ENCODE peak calls at places on chromosome 17, in seven cellular contexts. One of them, this sample, is unnamed.
A peak's percentile ranks its signal among the peaks of the same experiment; 100 is the strongest.

GRCh38 chr17:55284944-55285339 is 20.2 kb downstream of the HLF start:
- DNase-seq in ascending aorta: no peak
- DNase-seq in ovary: no peak
- DNase-seq in GM23338: no peak
- DNase-seq in IMR-90: no peak
- DNase-seq in RWPE1: no peak
- DNase-seq in endothelial cell of umbilical vein: no peak
- DNase-seq in this sample: no peak

GRCh38 chr17:69336996-69337395 is 10.1 kb upstream of the ABCA5 start:
- DNase-seq in ascending aorta: no peak
- DNase-seq in ovary: no peak
- DNase-seq in GM23338: no peak
- DNase-seq in IMR-90: no peak
- DNase-seq in RWPE1: no peak
- DNase-seq in endothelial cell of umbilical vein: no peak
- DNase-seq in this sample: no peak

GRCh38 chr17:47693667-47694017 is 319 bp upstream of the TBKBP1 start:
- DNase-seq in ascending aorta: no peak
- DNase-seq in ovary: peak; percentile 74
- DNase-seq in GM23338: no peak
- DNase-seq in IMR-90: no peak
- DNase-seq in RWPE1: no peak
- DNase-seq in endothelial cell of umbilical vein: no peak
- DNase-seq in this sample: peak; percentile 89

GRCh38 chr17:61833536-61834203 is 29.7 kb downstream of the BRIP1 start:
- DNase-seq in ascending aorta: no peak
- DNase-seq in ovary: no peak
- DNase-seq in GM23338: peak; percentile 19
- DNase-seq in IMR-90: peak; percentile 76
- DNase-seq in RWPE1: peak; percentile 76
- DNase-seq in endothelial cell of umbilical vein: peak; percentile 18
- DNase-seq in this sample: no peak

GRCh38 chr17:67542219-67543114 is 165.4 kb downstream of the PITPNC1 start:
- DNase-seq in ascending aorta: no peak
- DNase-seq in ovary: no peak
- DNase-seq in GM23338: no peak
- DNase-seq in IMR-90: no peak
- DNase-seq in RWPE1: no peak
- DNase-seq in endothelial cell of umbilical vein: no peak
- DNase-seq in this sample: no peak

GRCh38 chr17:82105882-82106696 is 8.1 kb upstream of the FASN start:
- DNase-seq in ascending aorta: no peak
- DNase-seq in ovary: peak; percentile 42
- DNase-seq in GM23338: peak; percentile 89
- DNase-seq in IMR-90: peak; percentile 37
- DNase-seq in RWPE1: peak; percentile 67
- DNase-seq in endothelial cell of umbilical vein: no peak
- DNase-seq in this sample: peak; percentile 58

GRCh38 chr17:76370261-76370993 is 14.0 kb upstream of the SPHK1 start:
- DNase-seq in ascending aorta: peak; percentile 50
- DNase-seq in ovary: peak; percentile 67
- DNase-seq in GM23338: peak; percentile 62
- DNase-seq in IMR-90: peak; percentile 98
- DNase-seq in RWPE1: peak; percentile 79
- DNase-seq in endothelial cell of umbilical vein: peak; percentile 92
- DNase-seq in this sample: peak; percentile 93

GRCh38 chr17:31858647-31859486 is at the start of gene COPRS:
- DNase-seq in ascending aorta: peak; percentile 53
- DNase-seq in ovary: peak; percentile 93
- DNase-seq in GM23338: peak; percentile 94
- DNase-seq in IMR-90: peak; percentile 81
- DNase-seq in RWPE1: peak; percentile 93
- DNase-seq in endothelial cell of umbilical vein: peak; percentile 78
- DNase-seq in this sample: peak; percentile 93

GRCh38 chr17:80789356-80789902 is 202.2 kb upstream of the CHMP6 start:
- DNase-seq in ascending aorta: no peak
- DNase-seq in ovary: no peak
- DNase-seq in GM23338: no peak
- DNase-seq in IMR-90: peak; percentile 97
- DNase-seq in RWPE1: peak; percentile 68
- DNase-seq in endothelial cell of umbilical vein: peak; percentile 94
- DNase-seq in this sample: peak; percentile 87

GRCh38 chr17:57915532-57915931 is 39.7 kb downstream of the CUEDC1 start:
- DNase-seq in ascending aorta: no peak
- DNase-seq in ovary: no peak
- DNase-seq in GM23338: no peak
- DNase-seq in IMR-90: peak; percentile 28
- DNase-seq in RWPE1: no peak
- DNase-seq in endothelial cell of umbilical vein: no peak
- DNase-seq in this sample: peak; percentile 38

GRCh38 chr17:70314506-70314905 is 145.2 kb downstream of the KCNJ2 start:
- DNase-seq in ascending aorta: no peak
- DNase-seq in ovary: no peak
- DNase-seq in GM23338: no peak
- DNase-seq in IMR-90: no peak
- DNase-seq in RWPE1: no peak
- DNase-seq in endothelial cell of umbilical vein: no peak
- DNase-seq in this sample: no peak

GRCh38 chr17:4497101-4497824 is 1.4 kb upstream of the SPNS2 start:
- DNase-seq in ascending aorta: peak; percentile 54
- DNase-seq in ovary: no peak
- DNase-seq in GM23338: no peak
- DNase-seq in IMR-90: peak; percentile 52
- DNase-seq in RWPE1: peak; percentile 67
- DNase-seq in endothelial cell of umbilical vein: no peak
- DNase-seq in this sample: no peak

GRCh38 chr17:44198721-44199552 is 747 bp downstream of the ATXN7L3 start:
- DNase-seq in ascending aorta: no peak
- DNase-seq in ovary: peak; percentile 79
- DNase-seq in GM23338: peak; percentile 82
- DNase-seq in IMR-90: peak; percentile 28
- DNase-seq in RWPE1: peak; percentile 88
- DNase-seq in endothelial cell of umbilical vein: peak; percentile 52
- DNase-seq in this sample: peak; percentile 81

GRCh38 chr17:31537558-31537957 is 146.1 kb downstream of the RAB11FIP4 start:
- DNase-seq in ascending aorta: no peak
- DNase-seq in ovary: peak; percentile 74
- DNase-seq in GM23338: no peak
- DNase-seq in IMR-90: peak; percentile 62
- DNase-seq in RWPE1: no peak
- DNase-seq in endothelial cell of umbilical vein: no peak
- DNase-seq in this sample: no peak

GRCh38 chr17:58527949-58528348 is 13.5 kb upstream of the MTMR4 start:
- DNase-seq in ascending aorta: no peak
- DNase-seq in ovary: no peak
- DNase-seq in GM23338: no peak
- DNase-seq in IMR-90: peak; percentile 46
- DNase-seq in RWPE1: no peak
- DNase-seq in endothelial cell of umbilical vein: peak; percentile 76
- DNase-seq in this sample: peak; percentile 80

GRCh38 chr17:6170349-6170748 is 100.2 kb downstream of the WSCD1 start:
- DNase-seq in ascending aorta: no peak
- DNase-seq in ovary: no peak
- DNase-seq in GM23338: no peak
- DNase-seq in IMR-90: no peak
- DNase-seq in RWPE1: no peak
- DNase-seq in endothelial cell of umbilical vein: no peak
- DNase-seq in this sample: no peak

GRCh38 chr17:46053911-46054534 is 55.0 kb downstream of the STH start:
- DNase-seq in ascending aorta: no peak
- DNase-seq in ovary: no peak
- DNase-seq in GM23338: no peak
- DNase-seq in IMR-90: peak; percentile 47
- DNase-seq in RWPE1: no peak
- DNase-seq in endothelial cell of umbilical vein: no peak
- DNase-seq in this sample: no peak

GRCh38 chr17:47969975-47970724 is 763 bp upstream of the CDK5RAP3 start:
- DNase-seq in ascending aorta: no peak
- DNase-seq in ovary: no peak
- DNase-seq in GM23338: no peak
- DNase-seq in IMR-90: no peak
- DNase-seq in RWPE1: no peak
- DNase-seq in endothelial cell of umbilical vein: no peak
- DNase-seq in this sample: no peak

GRCh38 chr17:1104222-1104621 is 75.6 kb downstream of the ABR start:
- DNase-seq in ascending aorta: no peak
- DNase-seq in ovary: peak; percentile 61
- DNase-seq in GM23338: no peak
- DNase-seq in IMR-90: no peak
- DNase-seq in RWPE1: no peak
- DNase-seq in endothelial cell of umbilical vein: no peak
- DNase-seq in this sample: peak; percentile 71

GRCh38 chr17:80109713-80110446 is 8.5 kb downstream of the GAA start:
- DNase-seq in ascending aorta: no peak
- DNase-seq in ovary: peak; percentile 31
- DNase-seq in GM23338: no peak
- DNase-seq in IMR-90: no peak
- DNase-seq in RWPE1: peak; percentile 92
- DNase-seq in endothelial cell of umbilical vein: no peak
- DNase-seq in this sample: no peak

GRCh38 chr17:63707151-63707550 is 7.2 kb upstream of the LIMD2 start:
- DNase-seq in ascending aorta: no peak
- DNase-seq in ovary: no peak
- DNase-seq in GM23338: no peak
- DNase-seq in IMR-90: no peak
- DNase-seq in RWPE1: no peak
- DNase-seq in endothelial cell of umbilical vein: no peak
- DNase-seq in this sample: no peak

GRCh38 chr17:52136173-52136572 is 22.3 kb downstream of the CA10 start:
- DNase-seq in ascending aorta: no peak
- DNase-seq in ovary: no peak
- DNase-seq in GM23338: peak; percentile 30
- DNase-seq in IMR-90: no peak
- DNase-seq in RWPE1: no peak
- DNase-seq in endothelial cell of umbilical vein: no peak
- DNase-seq in this sample: no peak

GRCh38 chr17:7626307-7626706 is 1.3 kb downstream of the SAT2 start:
- DNase-seq in ascending aorta: no peak
- DNase-seq in ovary: no peak
- DNase-seq in GM23338: no peak
- DNase-seq in IMR-90: no peak
- DNase-seq in RWPE1: no peak
- DNase-seq in endothelial cell of umbilical vein: no peak
- DNase-seq in this sample: no peak
- H3K27ac ChIP-seq in ascending aorta: no peak overlapping the region
- H3K27ac ChIP-seq in ovary: peak overlapping the region; percentile 97
- H3K27ac ChIP-seq in GM23338: no peak overlapping the region
- H3K27ac ChIP-seq in IMR-90: no peak overlapping the region
- H3K27ac ChIP-seq in RWPE1: peak overlapping the region; percentile 77
- H3K27ac ChIP-seq in endothelial cell of umbilical vein: no peak overlapping the region
- H3K27ac ChIP-seq in this sample: peak overlapping the region; percentile 97

GRCh38 chr17:7329360-7330098 is 394 bp upstream of the NEURL4 start:
- DNase-seq in ascending aorta: peak; percentile 98
- DNase-seq in ovary: peak; percentile 99
- DNase-seq in GM23338: peak; percentile 99
- DNase-seq in IMR-90: peak; percentile 99
- DNase-seq in RWPE1: peak; percentile 98
- DNase-seq in endothelial cell of umbilical vein: peak; percentile 99
- DNase-seq in this sample: peak; percentile 99
- TF ChIP-seq CTCF in ascending aorta: no peak
- TF ChIP-seq CTCF in ovary: no peak
- TF ChIP-seq CTCF in GM23338: no peak
- TF ChIP-seq CTCF in IMR-90: no peak
- TF ChIP-seq CTCF in RWPE1: no peak
- TF ChIP-seq CTCF in endothelial cell of umbilical vein: peak; percentile 6
- TF ChIP-seq CTCF in this sample: no peak

DNA sequence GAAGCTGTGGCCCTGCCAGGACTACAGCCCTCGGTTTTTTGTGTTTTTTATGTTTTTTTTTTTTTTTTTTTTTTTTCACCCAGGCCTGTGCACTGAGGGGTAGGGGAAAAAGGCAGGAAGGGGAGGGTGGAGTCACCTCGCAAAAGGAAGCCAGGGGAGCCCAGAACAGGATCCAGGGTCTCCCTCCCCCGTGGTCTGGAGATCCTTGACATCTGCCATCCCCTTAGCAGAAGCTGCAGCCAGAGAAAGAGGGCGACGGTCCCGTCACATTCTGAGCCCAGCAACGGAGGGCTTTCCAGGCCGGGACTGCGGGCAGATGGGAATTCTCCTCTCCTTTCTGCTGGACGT is 29.1 kb upstream of the PHOSPHO1 start:
- DNase-seq in ascending aorta: no peak
- DNase-seq in ovary: no peak
- DNase-seq in GM23338: no peak
- DNase-seq in IMR-90: no peak
- DNase-seq in RWPE1: no peak
- DNase-seq in endothelial cell of umbilical vein: no peak
- DNase-seq in this sample: no peak
- H3K27ac ChIP-seq in ascending aorta: peak overlapping the region; percentile 79
- H3K27ac ChIP-seq in ovary: no peak overlapping the region
- H3K27ac ChIP-seq in GM23338: no peak overlapping the region
- H3K27ac ChIP-seq in IMR-90: no peak overlapping the region
- H3K27ac ChIP-seq in RWPE1: no peak overlapping the region
- H3K27ac ChIP-seq in endothelial cell of umbilical vein: peak overlapping the region; percentile 85
- H3K27ac ChIP-seq in this sample: no peak overlapping the region

GRCh38 chr17:77882040-77882439 is 76.5 kb upstream of the TNRC6C start:
- DNase-seq in ascending aorta: no peak
- DNase-seq in ovary: no peak
- DNase-seq in GM23338: no peak
- DNase-seq in IMR-90: no peak
- DNase-seq in RWPE1: no peak
- DNase-seq in endothelial cell of umbilical vein: no peak
- DNase-seq in this sample: no peak
- TF ChIP-seq CTCF in ascending aorta: no peak
- TF ChIP-seq CTCF in ovary: no peak
- TF ChIP-seq CTCF in GM23338: no peak
- TF ChIP-seq CTCF in IMR-90: no peak
- TF ChIP-seq CTCF in RWPE1: no peak
- TF ChIP-seq CTCF in endothelial cell of umbilical vein: no peak
- TF ChIP-seq CTCF in this sample: no peak

DNA sequence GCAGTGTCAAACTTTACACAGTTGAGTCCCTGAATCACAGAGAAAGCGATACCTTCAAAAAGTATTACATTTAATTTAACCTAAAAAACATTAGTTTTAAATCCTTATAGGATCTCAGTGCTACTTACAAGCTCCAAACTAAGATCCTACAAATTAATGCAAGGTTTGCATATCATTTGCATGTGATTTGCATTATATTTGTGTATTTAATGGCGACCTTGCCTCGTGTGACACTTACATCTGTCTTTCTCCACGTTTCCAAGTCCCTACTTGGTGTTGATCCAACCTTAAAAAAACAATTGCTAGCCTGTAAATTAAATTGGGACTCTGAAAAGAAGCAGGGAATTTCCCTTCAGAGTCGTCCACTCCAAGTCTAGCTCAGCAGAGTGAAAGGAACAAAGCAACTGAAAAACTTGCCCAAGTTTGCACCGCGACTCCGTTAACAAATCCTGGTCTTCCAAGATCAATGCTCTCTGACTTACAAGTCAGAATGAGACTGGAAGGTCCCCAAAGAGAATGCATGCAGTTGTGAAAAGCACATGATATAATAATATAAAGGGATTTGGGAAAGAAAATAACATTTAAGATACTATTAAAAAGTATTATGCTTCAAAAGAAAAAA is 739 bp upstream of the FAM117A start:
- DNase-seq in ascending aorta: no peak
- DNase-seq in ovary: no peak
- DNase-seq in GM23338: peak; percentile 31
- DNase-seq in IMR-90: no peak
- DNase-seq in RWPE1: no peak
- DNase-seq in endothelial cell of umbilical vein: no peak
- DNase-seq in this sample: no peak
- H3K27ac ChIP-seq in ascending aorta: peak overlapping the region; percentile 5
- H3K27ac ChIP-seq in ovary: peak overlapping the region; percentile 18
- H3K27ac ChIP-seq in GM23338: no peak overlapping the region
- H3K27ac ChIP-seq in IMR-90: no peak overlapping the region
- H3K27ac ChIP-seq in RWPE1: no peak overlapping the region
- H3K27ac ChIP-seq in endothelial cell of umbilical vein: no peak overlapping the region
- H3K27ac ChIP-seq in this sample: peak overlapping the region; percentile 29